ENCODE peak calls at places on chromosomes 3 and 15, in six cellular contexts. A is mesenchymal stem cell, H is mesendoderm, E is H9, T is neuronal stem cell, U is H1. G is an unnamed sample.

GRCh38 chr3:127011270-127011992 is 28.5 kb downstream of the PLXNA1 start:
- DNase-seq in A (peak), H (peak), E (no peak), T (no peak), U (no peak), G (peak)

GRCh38 chr3:73270839-73271483 is 209.5 kb downstream of the EBLN2 start:
- DNase-seq in A (no peak), H (no peak), E (no peak), T (no peak), U (no peak), G (no peak)

GRCh38 chr3:150300847-150301517 is 107.1 kb upstream of the TSC22D2 start:
- DNase-seq in A (peak), H (no peak), E (no peak), T (no peak), U (no peak), G (peak)

GRCh38 chr3:101828289-101828688 is 21.0 kb upstream of the NFKBIZ start:
- DNase-seq in A (no peak), H (no peak), E (no peak), T (no peak), U (no peak), G (no peak)

GRCh38 chr3:150376001-150376848 is 31.9 kb upstream of the TSC22D2 start:
- DNase-seq in A (peak), H (no peak), E (no peak), T (no peak), U (no peak), G (peak)

GRCh38 chr15:85318048-85318731 is 62.2 kb upstream of the AKAP13 start:
- DNase-seq in A (peak), H (no peak), E (no peak), T (no peak), U (no peak), G (peak)

GRCh38 chr15:74025436-74025835 is 30.9 kb downstream of the PML start:
- DNase-seq in A (no peak), H (no peak), E (no peak), T (no peak), U (no peak), G (peak)

GRCh38 chr15:89912674-89913396 is at the start of gene ARPIN:
- DNase-seq in A (peak), H (peak), E (peak), T (peak), U (no peak), G (peak)

GRCh38 chr3:136070334-136070733 is 104.8 kb downstream of the PPP2R3A start:
- DNase-seq in A (peak), H (peak), E (no peak), T (no peak), U (no peak), G (peak)

GRCh38 chr15:67067161-67067853 is 1.9 kb downstream of the SMAD3 start:
- DNase-seq in A (no peak), H (peak), E (no peak), T (peak), U (no peak), G (peak)

GRCh38 chr15:72722071-72722696 is 36.2 kb downstream of the BBS4 start:
- DNase-seq in A (peak), H (peak), E (peak), T (peak), U (peak), G (peak)

GRCh38 chr3:184645304-184645703 is 66.6 kb downstream of the MAGEF1 start:
- DNase-seq in A (peak), H (peak), E (no peak), T (no peak), U (no peak), G (peak)

GRCh38 chr15:40928351-40928974 is 677 bp upstream of the DLL4 start:
- DNase-seq in A (no peak), H (peak), E (peak), T (no peak), U (no peak), G (no peak)

GRCh38 chr3:53844262-53845102 is 1.7 kb downstream of the CHDH start:
- DNase-seq in A (no peak), H (no peak), E (no peak), T (no peak), U (no peak), G (no peak)

GRCh38 chr3:80668600-80669281 is 900.9 kb upstream of the ROBO1 start:
- DNase-seq in A (no peak), H (no peak), E (no peak), T (no peak), U (no peak), G (no peak)

GRCh38 chr3:184725176-184725575 is 13.3 kb upstream of the MAGEF1 start:
- DNase-seq in A (no peak), H (peak), E (no peak), T (no peak), U (no peak), G (no peak)

GRCh38 chr3:38397320-38397719 is 50.7 kb downstream of the XYLB start:
- DNase-seq in A (peak), H (peak), E (peak), T (peak), U (no peak), G (peak)

GRCh38 chr3:69378112-69378799 is 7.6 kb downstream of the FRMD4B start:
- DNase-seq in A (no peak), H (no peak), E (no peak), T (no peak), U (no peak), G (no peak)

GRCh38 chr3:197495999-197496745 is 59.6 kb downstream of the BDH1 start:
- DNase-seq in A (no peak), H (no peak), E (no peak), T (no peak), U (no peak), G (no peak)

GRCh38 chr3:165156757-165157156 is 39.4 kb downstream of the SLITRK3 start:
- DNase-seq in A (no peak), H (no peak), E (no peak), T (no peak), U (no peak), G (no peak)

GRCh38 chr15:44536298-44536961 is 517 bp upstream of the EIF3J start:
- DNase-seq in A (peak), H (peak), E (peak), T (peak), U (peak), G (peak)

GRCh38 chr3:71930056-71930991 is 145.4 kb upstream of the PROK2 start:
- DNase-seq in A (peak), H (peak), E (peak), T (peak), U (no peak), G (peak)

GRCh38 chr3:16257304-16257703 is 7.4 kb downstream of the DPH3 start:
- DNase-seq in A (no peak), H (no peak), E (no peak), T (no peak), U (no peak), G (no peak)

GRCh38 chr3:52292247-52293065 is 4.8 kb downstream of the GLYCTK start:
- DNase-seq in A (no peak), H (no peak), E (no peak), T (no peak), U (no peak), G (no peak)

GRCh38 chr3:178835033-178835432 is 236.6 kb downstream of the ZMAT3 start:
- DNase-seq in A (no peak), H (no peak), E (no peak), T (no peak), U (no peak), G (no peak)

GRCh38 chr3:128217702-128218475 is 64.6 kb downstream of the EEFSEC start:
- DNase-seq in A (peak), H (no peak), E (no peak), T (no peak), U (no peak), G (peak)

GRCh38 chr3:126557761-126558160 is 971 bp downstream of the C3orf22 start:
- DNase-seq in A (no peak), H (peak), E (peak), T (no peak), U (no peak), G (no peak)

GRCh38 chr15:41811432-41812195 is 16.3 kb upstream of the JMJD7 start:
- DNase-seq in A (peak), H (peak), E (peak), T (peak), U (peak), G (peak)

GRCh38 chr3:195558602-195559001 is 15.5 kb upstream of the PPP1R2 start:
- DNase-seq in A (no peak), H (peak), E (no peak), T (no peak), U (no peak), G (peak)

GRCh38 chr3:19735111-19735510 is 198.9 kb downstream of the EFHB start:
- DNase-seq in A (no peak), H (no peak), E (no peak), T (no peak), U (no peak), G (no peak)

GRCh38 chr15:99073008-99073714 is 31.7 kb upstream of the SYNM start:
- DNase-seq in A (peak), H (peak), E (no peak), T (no peak), U (no peak), G (peak)

GRCh38 chr15:55407949-55408766 is at the start of the genes CCPG1 and PIERCE2:
- DNase-seq in A (peak), H (peak), E (peak), T (peak), U (peak), G (peak)

GRCh38 chr15:77670558-77671148 is 37.9 kb upstream of the LINGO1 start:
- DNase-seq in A (no peak), H (no peak), E (no peak), T (no peak), U (no peak), G (no peak)

GRCh38 chr15:43209059-43209824 is 11.6 kb downstream of the EPB42 start:
- DNase-seq in A (no peak), H (peak), E (peak), T (no peak), U (no peak), G (no peak)

GRCh38 chr3:126284258-126284904 is 72.8 kb downstream of the KLF15 start:
- DNase-seq in A (no peak), H (no peak), E (no peak), T (no peak), U (no peak), G (peak)

DNA sequence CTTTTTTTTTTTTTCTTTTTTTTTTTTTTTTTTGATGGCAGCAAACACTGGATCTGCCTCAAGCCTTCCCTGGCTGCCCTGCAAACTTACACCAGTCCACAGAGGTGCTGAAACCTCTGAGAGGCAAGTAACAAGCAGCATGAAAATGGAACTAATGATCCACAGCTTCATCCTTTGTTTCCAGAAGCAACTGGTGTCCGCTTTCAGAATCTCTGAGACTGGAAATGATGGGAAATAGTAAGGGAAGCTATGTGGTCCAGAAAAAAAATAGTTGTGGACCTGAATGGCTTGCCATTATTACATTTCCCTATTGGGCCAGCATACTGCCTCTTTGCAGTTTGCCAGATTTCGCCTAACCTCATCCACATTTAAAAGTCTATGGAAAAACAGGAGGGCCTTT is 134.2 kb downstream of the TMCO5A start:
- DNase-seq in A (peak), H (no peak), E (no peak), T (no peak), U (no peak), G (no peak)
- H2BK15ac ChIP-seq in A (no peak), H (no peak), E (no peak), T (no peak), U (no peak), G (no peak)

DNA sequence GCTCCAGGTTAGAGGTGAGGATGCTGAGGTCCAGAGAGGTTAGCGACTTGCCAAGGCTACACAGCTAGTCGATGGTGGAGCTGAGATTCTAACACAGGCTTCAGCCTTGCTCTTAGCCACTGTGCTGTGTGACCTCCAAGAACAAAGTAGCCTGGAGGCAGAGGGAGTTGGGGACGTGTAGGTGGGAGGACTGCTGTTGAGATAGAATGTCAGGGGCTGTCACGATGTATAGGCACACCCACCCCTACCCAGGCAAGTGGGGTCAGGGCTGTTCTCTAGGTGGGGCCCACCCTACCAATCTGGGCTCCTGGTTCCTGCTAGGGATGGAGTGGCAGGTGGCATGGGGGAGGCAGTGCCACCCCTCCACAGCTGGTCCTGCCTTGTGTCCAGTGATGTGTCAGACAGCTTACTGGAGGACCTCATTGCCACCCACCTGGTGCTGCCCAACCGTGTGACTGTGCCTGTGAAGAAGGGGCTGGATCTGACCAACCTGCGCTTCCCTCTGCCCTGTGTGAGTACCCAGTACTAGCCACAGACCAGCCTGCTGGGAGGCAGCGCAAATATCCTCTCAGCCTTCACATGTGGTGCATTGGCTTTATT is 27.4 kb downstream of the ESYT3 start:
- DNase-seq in A (no peak), H (no peak), E (peak), T (no peak), U (no peak), G (no peak)
- H2BK120ac ChIP-seq in A (no peak), H (no peak), E (no peak), T (no peak), U (no peak), G (no peak)

GRCh38 chr15:65286069-65286703 is 497 bp downstream of the PARP16 start:
- DNase-seq in A (peak), H (no peak), E (no peak), T (peak), U (no peak), G (no peak)
- H3K27ac ChIP-seq in A (no peak), H (peak), E (no peak), T (peak), U (peak), G (peak)

DNA sequence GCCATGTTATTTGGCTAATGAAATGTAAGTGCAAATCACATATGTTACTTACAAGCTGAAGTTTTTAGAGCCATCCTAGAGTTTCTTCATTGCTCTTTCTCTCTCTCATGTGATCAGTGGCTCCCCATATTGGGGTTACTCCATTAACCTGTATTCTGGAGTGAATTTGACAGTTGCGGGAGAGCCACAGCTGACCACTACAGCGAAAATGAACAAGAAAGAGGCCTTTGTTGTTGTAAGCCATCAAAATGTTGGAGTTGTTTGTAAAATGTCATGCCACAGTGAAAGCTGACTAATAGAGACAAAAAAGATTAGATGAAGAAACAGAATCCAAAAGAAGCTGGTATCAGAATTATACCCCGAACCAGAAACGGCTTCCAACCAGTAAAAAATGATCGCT is 61.5 kb downstream of the GBE1 start:
- DNase-seq in A (no peak), H (no peak), E (no peak), T (no peak), U (no peak), G (no peak)
- H2BK15ac ChIP-seq in A (no peak), H (no peak), E (no peak), T (no peak), U (no peak), G (no peak)

GRCh38 chr15:100890850-100891249 is 11.2 kb downstream of the ALDH1A3 start:
- DNase-seq in A (no peak), H (no peak), E (no peak), T (no peak), U (no peak), G (no peak)
- H2BK120ac ChIP-seq in A (no peak), H (no peak), E (no peak), T (no peak), U (no peak), G (peak)

DNA sequence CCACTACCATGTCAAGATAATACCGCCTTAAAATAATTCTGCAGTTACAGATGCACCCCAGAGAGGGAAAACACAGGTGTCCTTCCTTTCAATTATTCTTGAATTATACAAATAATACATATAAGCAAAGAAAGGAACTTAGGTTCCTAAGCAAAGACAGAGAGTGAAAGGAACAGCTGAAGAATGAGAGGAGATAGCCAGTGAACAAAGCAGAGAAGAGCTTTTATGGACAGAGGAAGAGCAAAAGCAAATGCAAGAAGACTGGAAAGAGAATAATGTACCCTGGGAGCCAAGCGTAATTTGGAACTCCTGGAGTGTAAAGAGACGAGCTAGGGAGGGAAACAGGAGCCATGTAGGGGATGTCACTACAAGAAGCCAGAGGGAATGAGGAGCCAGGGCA is 21.7 kb downstream of the GPR176 start:
- DNase-seq in A (no peak), H (no peak), E (no peak), T (no peak), U (no peak), G (no peak)
- H3K27ac ChIP-seq in A (no peak), H (no peak), E (peak), T (no peak), U (peak), G (no peak)

GRCh38 chr3:129732200-129732876 is 125.9 kb upstream of the PLXND1 start:
- DNase-seq in A (no peak), H (no peak), E (no peak), T (no peak), U (no peak), G (peak)

GRCh38 chr3:129736070-129736469 is 129.6 kb upstream of the PLXND1 start:
- DNase-seq in A (no peak), H (no peak), E (no peak), T (no peak), U (no peak), G (no peak)

GRCh38 chr3:129738189-129738588 is 131.7 kb upstream of the PLXND1 start:
- DNase-seq in A (no peak), H (no peak), E (no peak), T (no peak), U (no peak), G (no peak)

GRCh38 chr3:129735638-129736037 is 129.2 kb upstream of the PLXND1 start:
- DNase-seq in A (no peak), H (no peak), E (no peak), T (no peak), U (no peak), G (no peak)

DNA sequence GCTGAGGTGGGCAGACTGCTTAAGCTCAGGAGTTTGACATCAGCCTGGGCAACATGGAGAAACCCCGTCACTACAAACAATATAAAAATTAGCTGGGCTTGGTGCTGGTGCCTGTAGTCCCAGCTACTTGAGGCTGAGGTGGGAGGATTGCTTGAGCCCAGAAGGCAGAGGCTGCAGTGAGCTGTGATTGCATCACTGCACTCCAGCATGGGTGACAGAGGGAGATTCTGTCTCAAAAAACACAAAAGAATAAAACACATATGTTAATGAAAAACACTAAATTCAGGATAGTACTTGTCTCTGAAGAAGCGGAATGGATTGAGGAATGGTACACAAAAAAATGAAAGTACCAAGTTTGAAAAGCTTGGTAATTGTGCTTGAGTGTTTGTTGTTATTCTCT is 128.0 kb upstream of the PLXND1 start:
- DNase-seq in A (no peak), H (no peak), E (no peak), T (no peak), U (no peak), G (no peak)
- H2BK15ac ChIP-seq in A (no peak), H (no peak), E (no peak), T (no peak), U (no peak), G (no peak)

DNA sequence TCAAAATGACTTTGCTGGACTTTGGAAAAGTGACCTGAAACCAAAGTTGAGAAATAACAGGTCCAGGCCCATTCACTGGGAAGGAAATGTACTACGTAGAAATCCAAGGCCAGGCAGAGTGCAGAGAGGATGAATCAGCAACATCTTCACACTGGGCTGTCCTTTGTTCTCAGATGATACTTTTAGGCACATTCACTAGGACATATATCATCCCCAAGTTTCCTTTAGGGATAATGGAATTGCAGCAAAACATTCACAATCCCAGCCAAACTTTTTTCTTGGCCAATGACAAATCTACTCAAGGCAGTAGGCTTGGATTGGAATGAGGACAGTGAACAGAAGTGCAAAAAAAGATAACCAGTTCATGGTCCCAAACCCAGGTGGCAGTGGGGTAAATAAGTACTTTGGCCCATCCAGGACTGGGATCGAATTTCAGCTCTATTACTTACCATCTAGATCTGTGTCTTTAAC is 75.1 kb downstream of the CLDN11 start:
- DNase-seq in A (peak), H (no peak), E (no peak), T (no peak), U (no peak), G (peak)
- H2BK120ac ChIP-seq in A (no peak), H (no peak), E (no peak), T (no peak), U (no peak), G (peak)